ENCODE peak calls at places on chromosomes 13 and 19, in eight cellular contexts. Q is CD4-positive, alpha-beta T cell; C is lung; B is thyroid gland; R is CD8-positive, alpha-beta T cell; L is heart right ventricle; G is mesenchymal stem cell; Z is pancreas. Y is an unnamed sample. For H3K9me3, the result is how much of the 10 kb centered on the place peaks cover.

GRCh38 chr19:13978306-13978705 is 26.0 kb downstream of the DCAF15 start:
- DNase-seq in Q (no peak), C (peak), B (peak), R (peak), L (peak), G (peak), Z (no peak), Y (peak)

GRCh38 chr13:27660511-27660910 is 38.8 kb downstream of the POLR1D start:
- DNase-seq in Q (no peak), C (no peak), B (no peak), R (no peak), L (no peak), G (no peak), Z (no peak), Y (no peak)

GRCh38 chr19:49761625-49762311 is 1.3 kb downstream of the TSKS start:
- DNase-seq in Q (no peak), C (no peak), B (no peak), R (no peak), L (peak), G (no peak), Z (no peak), Y (peak)

GRCh38 chr13:21037656-21038055 is 23.7 kb downstream of the LATS2 start:
- DNase-seq in Q (no peak), C (no peak), B (no peak), R (no peak), L (no peak), G (no peak), Z (no peak), Y (peak)

GRCh38 chr13:51435002-51435578 is 17.7 kb downstream of the INTS6 start:
- DNase-seq in Q (no peak), C (no peak), B (no peak), R (no peak), L (no peak), G (peak), Z (no peak), Y (no peak)

GRCh38 chr13:78658630-78659449 is at the start of gene OBI1:
- DNase-seq in Q (peak), C (peak), B (peak), R (peak), L (peak), G (peak), Z (peak), Y (peak)

GRCh38 chr13:31035162-31035951 is 102.9 kb downstream of the TEX26 start:
- DNase-seq in Q (no peak), C (no peak), B (no peak), R (no peak), L (no peak), G (no peak), Z (no peak), Y (no peak)

GRCh38 chr13:91564422-91564821 is 166.0 kb downstream of the GPC5 start:
- DNase-seq in Q (no peak), C (no peak), B (no peak), R (no peak), L (no peak), G (no peak), Z (no peak), Y (no peak)

GRCh38 chr19:47225746-47226425 is 5.1 kb downstream of the BBC3 start:
- DNase-seq in Q (peak), C (peak), B (peak), R (peak), L (peak), G (peak), Z (peak), Y (peak)

GRCh38 chr13:20294497-20294896 is 62.4 kb upstream of the GJB6 start:
- DNase-seq in Q (no peak), C (no peak), B (no peak), R (no peak), L (no peak), G (no peak), Z (no peak), Y (no peak)

GRCh38 chr13:31200636-31200970 is 828 bp downstream of the B3GLCT start:
- DNase-seq in Q (no peak), C (peak), B (peak), R (peak), L (peak), G (peak), Z (peak), Y (no peak)

GRCh38 chr13:94344126-94344863 is 135.2 kb downstream of the DCT start:
- DNase-seq in Q (no peak), C (no peak), B (no peak), R (no peak), L (no peak), G (peak), Z (no peak), Y (no peak)

GRCh38 chr19:38250821-38251563 is 5.2 kb downstream of the PPP1R14A start:
- DNase-seq in Q (no peak), C (no peak), B (peak), R (no peak), L (peak), G (peak), Z (peak), Y (peak)

GRCh38 chr13:91185294-91185863 is 162.1 kb upstream of the MIR17HG start:
- DNase-seq in Q (no peak), C (no peak), B (no peak), R (no peak), L (no peak), G (peak), Z (no peak), Y (no peak)

GRCh38 chr19:11539495-11540365 is 1.1 kb downstream of the CNN1 start:
- DNase-seq in Q (no peak), C (no peak), B (no peak), R (no peak), L (no peak), G (peak), Z (no peak), Y (no peak)

GRCh38 chr19:16153582-16154336 is 10.3 kb downstream of the HSH2D start:
- DNase-seq in Q (no peak), C (no peak), B (no peak), R (no peak), L (no peak), G (no peak), Z (no peak), Y (no peak)

GRCh38 chr13:65725001-65725400 is 1505.1 kb downstream of the PCDH9 start:
- DNase-seq in Q (no peak), C (no peak), B (no peak), R (no peak), L (no peak), G (no peak), Z (no peak), Y (no peak)

GRCh38 chr13:98626298-98626940 is 49.5 kb upstream of the STK24 start:
- DNase-seq in Q (no peak), C (no peak), B (no peak), R (no peak), L (no peak), G (no peak), Z (no peak), Y (no peak)

GRCh38 chr13:96824110-96824509 is 170.2 kb downstream of the OXGR1 start:
- DNase-seq in Q (no peak), C (no peak), B (no peak), R (no peak), L (no peak), G (no peak), Z (no peak), Y (no peak)

GRCh38 chr13:52455677-52456041 is 381 bp downstream of the CKAP2 start:
- DNase-seq in Q (peak), C (peak), B (peak), R (peak), L (peak), G (peak), Z (peak), Y (peak)

GRCh38 chr19:47094557-47095517 is 18.7 kb downstream of the ZC3H4 start:
- DNase-seq in Q (peak), C (peak), B (peak), R (no peak), L (no peak), G (no peak), Z (peak), Y (no peak)

GRCh38 chr19:17220207-17220758 is 5.1 kb downstream of the USE1 start:
- DNase-seq in Q (no peak), C (no peak), B (no peak), R (no peak), L (no peak), G (peak), Z (no peak), Y (peak)

GRCh38 chr13:54241719-54242118 is 1213.1 kb downstream of the OLFM4 start:
- DNase-seq in Q (no peak), C (no peak), B (no peak), R (no peak), L (no peak), G (no peak), Z (no peak), Y (no peak)

GRCh38 chr19:33048806-33049676 is 15.6 kb downstream of the RHPN2 start:
- DNase-seq in Q (no peak), C (no peak), B (no peak), R (no peak), L (no peak), G (no peak), Z (peak), Y (no peak)

GRCh38 chr13:94188173-94188869 is 291.2 kb downstream of the DCT start:
- DNase-seq in Q (no peak), C (no peak), B (no peak), R (no peak), L (no peak), G (no peak), Z (no peak), Y (no peak)

GRCh38 chr13:110138009-110138699 is 168.8 kb downstream of the COL4A1 start:
- DNase-seq in Q (no peak), C (peak), B (peak), R (peak), L (peak), G (peak), Z (peak), Y (peak)

DNA sequence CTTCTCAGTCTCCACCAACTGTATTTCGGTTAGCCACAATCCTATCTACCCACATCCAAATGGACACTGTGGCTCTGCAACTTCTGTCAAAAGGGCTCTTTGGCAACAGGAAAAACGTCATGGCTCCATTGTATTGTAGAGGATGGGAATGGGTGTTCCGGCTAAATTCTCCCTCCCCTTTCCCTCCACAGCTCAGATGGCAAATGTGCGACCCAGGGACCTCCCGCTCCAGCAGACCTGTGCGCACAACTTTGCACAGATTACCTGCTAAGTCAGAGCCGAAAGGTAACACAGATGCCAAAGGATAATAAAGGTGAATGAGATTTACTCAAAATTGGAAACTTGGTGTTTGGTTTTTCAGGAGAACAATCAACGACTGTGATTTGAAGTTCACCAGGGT is 948 bp upstream of the KL start:
- DNase-seq in Q (no peak), C (no peak), B (no peak), R (no peak), L (no peak), G (no peak), Z (no peak), Y (no peak)
- H3K27ac ChIP-seq in Q (no peak), C (peak), B (peak), R (no peak), L (peak), G (no peak), Z (no peak), Y (peak)

GRCh38 chr19:57058871-57059270 is 60.9 kb upstream of the USP29 start:
- DNase-seq in Q (no peak), C (no peak), B (no peak), R (no peak), L (no peak), G (no peak), Z (no peak), Y (no peak)
- H3K9me3 ChIP-seq in Q (under half), C (under half), B (under half), R (under half), L (under half), G (under half), Z (under half), Y (under half)

GRCh38 chr13:48431987-48432615 is 19.2 kb upstream of the LPAR6 start:
- DNase-seq in Q (no peak), C (no peak), B (no peak), R (no peak), L (no peak), G (peak), Z (no peak), Y (no peak)

GRCh38 chr13:48431431-48431830 is 18.5 kb upstream of the LPAR6 start:
- DNase-seq in Q (no peak), C (no peak), B (peak), R (no peak), L (no peak), G (peak), Z (no peak), Y (no peak)

GRCh38 chr13:48437381-48437780 is 24.5 kb upstream of the LPAR6 start:
- DNase-seq in Q (no peak), C (peak), B (peak), R (no peak), L (peak), G (no peak), Z (peak), Y (peak)

GRCh38 chr13:48434203-48434602 is 21.3 kb upstream of the LPAR6 start:
- DNase-seq in Q (no peak), C (no peak), B (no peak), R (no peak), L (no peak), G (no peak), Z (no peak), Y (no peak)

DNA sequence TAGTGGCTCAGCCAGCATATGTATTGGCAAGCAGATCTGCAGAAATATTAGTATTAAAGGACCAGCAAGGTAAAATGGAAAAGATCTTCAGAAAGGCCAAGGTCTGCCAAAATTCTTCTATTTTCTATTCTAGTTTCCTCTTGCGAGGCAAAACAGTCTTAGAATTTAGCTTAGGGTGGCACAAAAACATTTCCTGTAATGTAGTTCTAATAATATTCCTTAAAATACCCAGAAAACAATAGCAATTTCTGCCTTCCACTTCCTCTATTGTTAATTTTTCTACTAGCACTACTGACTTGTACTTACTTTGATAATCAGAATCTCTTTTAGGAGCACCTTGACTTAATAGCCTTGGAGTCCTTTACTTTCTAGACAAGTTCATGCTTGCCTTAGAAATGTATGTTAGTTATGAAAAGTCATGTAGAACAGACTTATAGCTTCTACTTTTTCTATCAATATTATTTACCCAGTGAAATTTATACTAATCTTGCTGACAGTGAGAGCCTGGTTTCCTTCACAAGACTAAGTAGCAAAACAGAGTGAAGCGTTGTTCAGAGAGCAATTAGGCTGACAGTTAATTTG is 23.8 kb upstream of the LPAR6 start:
- DNase-seq in Q (no peak), C (no peak), B (no peak), R (no peak), L (no peak), G (no peak), Z (no peak), Y (no peak)
- H3K27ac ChIP-seq in Q (no peak), C (peak), B (peak), R (no peak), L (peak), G (no peak), Z (no peak), Y (peak)

GRCh38 chr19:7076151-7076550 is 6.6 kb downstream of the ZNF557 start:
- DNase-seq in Q (no peak), C (no peak), B (no peak), R (no peak), L (no peak), G (no peak), Z (no peak), Y (no peak)
- H3K9me3 ChIP-seq in Q (half or more), C (under half), B (under half), R (under half), L (half or more), G (half or more), Z (under half), Y (half or more)

GRCh38 chr13:25067054-25067453 is 28.9 kb upstream of the PABPC3 start:
- DNase-seq in Q (no peak), C (no peak), B (no peak), R (no peak), L (no peak), G (no peak), Z (no peak), Y (no peak)

GRCh38 chr13:25069236-25069635 is 26.7 kb upstream of the PABPC3 start:
- DNase-seq in Q (no peak), C (no peak), B (no peak), R (no peak), L (no peak), G (no peak), Z (no peak), Y (no peak)

GRCh38 chr13:25068810-25069209 is 27.1 kb upstream of the PABPC3 start:
- DNase-seq in Q (no peak), C (no peak), B (no peak), R (no peak), L (no peak), G (no peak), Z (no peak), Y (no peak)

GRCh38 chr13:25064396-25064795 is 31.5 kb upstream of the PABPC3 start:
- DNase-seq in Q (no peak), C (no peak), B (no peak), R (no peak), L (no peak), G (no peak), Z (no peak), Y (no peak)

DNA sequence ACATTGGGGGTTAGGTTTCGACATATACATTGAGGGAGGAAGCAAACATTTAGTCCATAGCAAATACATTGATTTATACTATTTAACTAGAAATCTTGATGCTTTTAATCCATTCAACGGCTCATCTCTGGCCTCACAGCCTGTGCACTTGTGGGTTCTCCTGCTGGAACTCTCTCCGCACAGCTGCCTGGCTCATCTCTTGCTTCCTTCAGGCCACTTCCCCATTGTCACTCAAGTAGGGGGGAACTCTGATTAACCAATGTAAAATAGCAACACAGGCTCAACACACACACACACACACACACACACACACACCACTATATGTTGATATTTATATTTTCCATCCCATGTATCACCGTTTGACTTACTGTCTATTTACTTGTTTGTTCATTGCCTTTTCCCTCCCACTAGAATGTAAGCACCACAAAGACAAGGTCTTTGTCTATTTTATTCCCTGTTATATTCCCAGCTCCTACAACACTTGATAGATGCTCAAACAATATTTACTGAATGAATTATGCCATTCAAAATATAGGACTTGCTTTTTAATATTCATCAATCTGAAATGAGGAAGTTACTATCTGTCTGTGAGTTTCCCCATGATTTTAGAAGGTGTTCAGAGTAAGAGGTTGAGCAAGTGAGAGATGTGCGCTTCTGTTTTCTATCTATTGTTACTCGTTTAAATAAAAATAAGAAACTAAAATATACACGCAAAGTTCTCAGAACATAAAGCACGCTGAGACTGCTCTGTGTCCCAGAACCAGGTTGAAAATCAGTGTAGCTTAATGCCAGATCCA is 29.8 kb upstream of the PABPC3 start:
- DNase-seq in Q (no peak), C (no peak), B (no peak), R (no peak), L (no peak), G (no peak), Z (no peak), Y (no peak)
- H3K27ac ChIP-seq in Q (no peak), C (no peak), B (no peak), R (no peak), L (no peak), G (no peak), Z (no peak), Y (no peak)

GRCh38 chr19:52963229-52963760 is 614 bp upstream of the ZNF816 start:
- DNase-seq in Q (no peak), C (no peak), B (peak), R (no peak), L (peak), G (no peak), Z (no peak), Y (no peak)
- H3K9me3 ChIP-seq in Q (under half), C (under half), B (under half), R (under half), L (under half), G (under half), Z (under half), Y (under half)

DNA sequence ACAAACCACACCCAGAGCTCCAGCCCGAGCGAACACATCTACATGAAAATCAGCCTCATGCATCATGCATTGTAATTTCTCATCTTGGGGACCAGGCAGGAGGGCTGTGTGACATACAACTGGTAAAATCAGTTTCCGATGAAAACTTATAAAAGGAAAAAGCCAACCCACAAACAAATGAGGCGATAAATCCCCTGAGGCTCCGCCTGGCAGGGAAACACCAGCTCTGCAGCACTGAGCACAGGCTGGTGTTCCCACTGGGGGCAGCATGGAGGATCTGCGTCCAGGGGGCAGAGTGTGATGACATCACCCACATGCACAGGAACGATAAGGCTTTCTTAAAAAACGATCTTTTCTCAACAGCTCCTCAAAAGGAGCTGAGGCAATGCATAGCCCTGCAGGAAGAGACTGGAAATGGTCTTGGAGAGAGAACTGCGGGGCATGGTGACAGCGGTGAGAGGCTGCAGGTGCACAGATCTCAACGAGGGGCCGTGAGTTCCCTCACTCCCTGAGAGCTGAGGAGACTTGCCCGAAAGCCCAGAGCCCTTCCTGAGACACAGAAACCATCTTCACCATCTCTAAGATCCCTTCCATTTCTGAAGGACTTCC is 24.6 kb downstream of the SH3GL1 start:
- DNase-seq in Q (no peak), C (no peak), B (no peak), R (no peak), L (no peak), G (peak), Z (peak), Y (no peak)
- H3K27ac ChIP-seq in Q (no peak), C (no peak), B (peak), R (no peak), L (peak), G (peak), Z (peak), Y (peak)